ENCODE peak calls at places on chromosomes 1 and 21, in six cellular contexts. Y is mesothelial cell of epicardium, W is GM13977, F is epithelial cell of esophagus, H is psoas muscle, X is body of pancreas. D is an unnamed sample.

GRCh38 chr1:182629674-182630073 is 25.5 kb upstream of the RGS16 start:
- DNase-seq in Y (no peak), F (no peak), W (no peak), X (no peak), H (no peak), D (no peak)

GRCh38 chr1:16053781-16054502 is 10.4 kb downstream of the CLCNKB start:
- DNase-seq in W (no peak), H (no peak), X (no peak), F (no peak), Y (no peak), D (no peak)

GRCh38 chr1:207103892-207104373 is at the start of gene C4BPA:
- DNase-seq in X (no peak), H (no peak), W (no peak), F (peak; percentile 4), Y (no peak), D (no peak)

GRCh38 chr1:39394598-39394997 is 96.8 kb upstream of the BMP8A start:
- DNase-seq in H (no peak), W (no peak), Y (no peak), F (peak; percentile 73), X (peak; percentile 36), D (no peak)

GRCh38 chr1:210582186-210582981 is 253.7 kb downstream of the HHAT start:
- DNase-seq in W (no peak), F (no peak), H (no peak), X (no peak), Y (no peak), D (no peak)

GRCh38 chr1:9106286-9106685 is 22.6 kb downstream of the GPR157 start:
- DNase-seq in Y (no peak), F (no peak), X (no peak), W (no peak), H (peak; percentile 46), D (no peak)

GRCh38 chr1:171954386-171954785 is 113.1 kb downstream of the DNM3 start:
- DNase-seq in W (no peak), F (no peak), X (no peak), Y (no peak), H (no peak), D (peak; percentile 23)

GRCh38 chr1:5594056-5594956 is 397.9 kb downstream of the NPHP4 start:
- DNase-seq in W (no peak), X (no peak), Y (no peak), F (no peak), H (no peak), D (no peak)

GRCh38 chr1:156689035-156689959 is 12.1 kb upstream of the NES start:
- DNase-seq in H (peak; percentile 87), X (peak; percentile 77), F (peak; percentile 81), W (peak; percentile 89), Y (no peak), D (peak; percentile 94)

GRCh38 chr1:204617256-204618147 is 68.0 kb downstream of the LRRN2 start:
- DNase-seq in F (no peak), H (no peak), W (no peak), Y (no peak), X (no peak), D (no peak)

GRCh38 chr21:45357436-45358260 is 47.3 kb upstream of the COL18A1 start:
- DNase-seq in W (no peak), Y (no peak), H (peak; percentile 75), F (peak; percentile 24), X (no peak), D (no peak)

DNA sequence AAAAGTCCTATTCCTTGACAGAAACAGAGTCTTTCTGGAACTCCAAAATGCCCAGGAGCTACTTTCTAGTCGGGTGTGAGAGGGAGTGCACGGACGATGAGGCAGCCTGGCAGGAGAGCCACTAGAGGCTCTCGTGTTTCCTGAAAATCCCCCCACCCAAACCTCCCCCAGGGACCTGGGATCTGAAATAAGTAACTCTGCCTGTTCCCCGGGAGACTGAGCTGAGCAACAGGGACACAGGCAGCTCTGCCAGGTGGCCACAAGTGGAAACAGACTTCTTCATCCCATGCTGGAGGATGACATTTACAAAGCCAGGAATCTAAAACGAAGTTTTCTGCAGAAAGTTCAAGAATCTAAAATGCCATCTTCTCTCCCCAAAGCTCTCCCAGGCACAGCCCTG is 77.1 kb downstream of the ITPKB start:
- DNase-seq in H (peak; percentile 43), X (no peak), Y (no peak), F (peak; percentile 14), W (no peak), D (no peak)
- TF ChIP-seq CTCF in H (no peak), X (no peak), Y (no peak), F (peak; percentile 7), W (no peak), D (peak; percentile 30)

GRCh38 chr1:32474954-32475353 is 10.1 kb downstream of the ZBTB8B start:
- DNase-seq in W (no peak), X (no peak), Y (no peak), F (no peak), H (no peak), D (no peak)

GRCh38 chr1:32468791-32469190 is 3.9 kb downstream of the ZBTB8B start:
- DNase-seq in Y (no peak), H (no peak), F (no peak), W (no peak), X (no peak), D (no peak)

GRCh38 chr1:32470431-32470830 is 5.6 kb downstream of the ZBTB8B start:
- DNase-seq in W (no peak), X (no peak), Y (no peak), H (no peak), F (no peak), D (no peak)

GRCh38 chr1:32471695-32472362 is 7.0 kb downstream of the ZBTB8B start:
- DNase-seq in F (no peak), H (no peak), Y (no peak), X (no peak), W (no peak), D (no peak)

DNA sequence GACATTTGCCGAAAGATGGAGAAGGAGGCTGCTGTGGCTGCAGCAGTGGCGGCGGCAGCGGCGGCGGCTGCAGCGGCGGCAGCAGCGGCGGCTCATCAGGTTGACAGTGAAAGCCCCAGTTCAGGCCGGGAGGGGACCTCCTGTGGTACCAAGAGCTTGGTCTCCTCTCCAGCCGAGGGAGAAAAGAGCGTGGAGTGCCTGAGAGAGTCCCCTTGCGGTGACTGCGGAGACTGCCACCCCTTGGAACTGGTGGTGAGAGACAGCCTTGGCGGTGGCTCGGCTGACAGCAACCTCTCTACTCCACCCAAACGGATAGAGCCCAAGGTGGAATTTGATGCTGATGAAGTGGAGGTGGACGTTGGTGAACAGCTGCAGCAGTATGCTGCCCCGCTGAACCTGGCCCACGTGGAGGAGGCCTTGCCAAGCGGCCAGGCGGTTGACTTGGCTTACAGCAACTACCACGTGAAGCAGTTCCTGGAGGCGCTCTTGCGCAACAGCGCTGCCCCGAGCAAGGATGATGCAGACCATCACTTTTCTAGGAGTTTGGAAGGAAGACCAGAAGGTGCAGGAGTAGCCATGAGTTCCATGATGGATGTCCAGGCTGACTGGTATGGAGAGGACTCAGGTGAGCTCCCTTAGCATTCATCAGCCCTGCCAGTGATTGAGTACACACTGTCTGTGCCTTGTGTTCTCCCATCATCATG is 6.3 kb downstream of the ZBTB8B start:
- DNase-seq in H (no peak), Y (no peak), F (no peak), W (peak; percentile 66), X (peak; percentile 26), D (no peak)
- TF ChIP-seq CTCF in H (peak; percentile 12), Y (no peak), F (no peak), W (peak; percentile 26), X (no peak), D (peak; percentile 21)

GRCh38 chr1:199553104-199553503 is 474.4 kb upstream of the NR5A2 start:
- DNase-seq in W (no peak), Y (no peak), H (no peak), F (no peak), X (no peak), D (no peak)

GRCh38 chr1:199550384-199551067 is 477.0 kb upstream of the NR5A2 start:
- DNase-seq in F (no peak), Y (no peak), X (no peak), W (no peak), H (no peak), D (no peak)

GRCh38 chr1:199546323-199546722 is 481.2 kb upstream of the NR5A2 start:
- DNase-seq in X (no peak), W (no peak), F (peak; percentile 67), Y (no peak), H (no peak), D (no peak)

GRCh38 chr1:199549424-199549823 is 478.1 kb upstream of the NR5A2 start:
- DNase-seq in W (no peak), X (no peak), Y (no peak), F (no peak), H (no peak), D (no peak)

DNA sequence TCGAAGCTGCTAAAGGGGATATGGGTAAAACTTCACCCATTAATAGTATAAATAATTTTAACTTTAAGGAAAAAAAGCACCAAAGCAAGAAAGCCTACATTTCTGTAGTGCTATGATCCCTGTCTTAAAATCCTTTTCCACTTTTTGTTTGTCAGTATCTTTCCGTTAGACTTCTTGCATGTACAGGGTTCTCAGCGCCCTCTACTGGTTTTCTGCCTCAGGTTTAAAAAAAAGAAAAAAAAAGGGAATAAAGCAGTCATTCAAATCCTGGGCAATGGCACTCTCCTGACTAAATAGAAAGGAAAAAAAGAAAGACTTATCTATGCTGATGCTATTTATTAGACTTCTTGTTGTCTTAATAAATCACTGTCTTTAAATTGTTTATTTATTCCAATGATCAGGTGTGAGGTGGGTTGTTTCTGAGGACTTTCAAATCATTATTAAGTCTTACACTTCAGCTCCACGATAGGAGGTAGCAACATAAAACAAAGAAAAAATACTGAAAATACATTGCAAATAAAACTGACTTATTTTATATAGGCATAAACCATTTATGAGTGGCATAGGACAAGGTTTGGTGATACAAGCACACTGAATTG is 475.4 kb upstream of the NR5A2 start:
- DNase-seq in W (peak; percentile 31), Y (no peak), H (no peak), F (peak; percentile 71), X (peak; percentile 37), D (peak; percentile 16)
- TF ChIP-seq CTCF in W (peak; percentile 78), Y (peak; percentile 76), H (peak; percentile 57), F (peak; percentile 82), X (peak; percentile 61), D (peak; percentile 96)

GRCh38 chr1:201792534-201793305 is 36.2 kb upstream of the IPO9 start:
- DNase-seq in X (peak; percentile 79), Y (peak; percentile 29), H (peak; percentile 78), W (peak; percentile 82), F (peak; percentile 84), D (peak; percentile 92)

GRCh38 chr1:201791775-201792166 is 37.2 kb upstream of the IPO9 start:
- DNase-seq in X (no peak), F (peak; percentile 49), H (no peak), Y (no peak), W (no peak), D (no peak)

GRCh38 chr1:201795066-201795465 is 33.9 kb upstream of the IPO9 start:
- DNase-seq in X (no peak), W (no peak), H (no peak), Y (no peak), F (no peak), D (no peak)

GRCh38 chr1:201791051-201791774 is 37.7 kb upstream of the IPO9 start:
- DNase-seq in Y (no peak), X (no peak), F (no peak), W (no peak), H (no peak), D (no peak)

DNA sequence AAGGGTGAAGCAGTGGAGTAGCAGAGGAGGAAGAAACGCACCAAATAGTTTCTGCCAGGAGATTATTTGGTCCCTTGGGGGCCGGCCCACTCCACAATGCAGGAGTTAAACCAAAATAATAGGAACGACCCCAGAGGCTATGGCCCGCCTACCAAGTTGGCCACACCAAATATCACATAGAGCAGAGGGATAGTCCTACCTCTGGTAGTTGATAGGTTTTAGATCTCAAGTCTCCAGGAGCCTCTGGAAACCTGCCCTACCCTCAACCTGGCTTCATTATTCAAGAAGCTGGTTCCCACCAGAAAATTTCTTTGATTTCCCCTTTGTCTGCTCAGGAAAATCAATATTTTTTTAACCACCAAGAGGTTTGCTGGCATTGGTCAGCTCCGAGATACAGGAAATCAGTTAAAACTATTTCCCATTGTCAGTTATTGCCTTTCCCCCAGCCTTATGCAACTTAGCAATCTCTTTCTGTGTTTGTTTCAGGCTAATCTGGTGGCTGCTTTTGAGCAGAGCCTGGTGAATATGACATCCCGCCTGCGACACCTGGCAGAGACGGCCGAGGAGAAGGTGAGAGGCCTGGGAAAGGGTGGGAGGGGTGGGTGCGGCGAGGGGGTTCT is 35.5 kb upstream of the IPO9 start:
- DNase-seq in X (no peak), H (no peak), Y (no peak), W (no peak), F (no peak), D (no peak)
- TF ChIP-seq CTCF in X (no peak), H (no peak), Y (peak; percentile 30), W (no peak), F (no peak), D (no peak)